ENCODE peak calls at places on chromosomes 3 and 15, in ten cellular contexts. One of them, this sample, is unnamed.

GRCh38 chr15:61318276-61318675 is 89.2 kb upstream of the RORA start:
- DNase-seq in tibial nerve: no peak
- DNase-seq in heart left ventricle: no peak
- DNase-seq in BE2C: no peak
- DNase-seq in foreskin fibroblast: no peak
- DNase-seq in amygdala: no peak
- DNase-seq in skeletal muscle cell: no peak
- DNase-seq in stimulated activated CD8-positive, alpha-beta memory T cell treated with anti-CD3 and anti-CD28 coated beads, Interleukin-15, amount 100 ng/mL, for 24 hours: no peak
- DNase-seq in omental fat pad: no peak
- DNase-seq in stimulated activated naive CD8-positive, alpha-beta T cell treated with anti-CD3 and anti-CD28 coated beads, Interleukin-15, amount 100 ng/mL, for 72 hours: no peak
- DNase-seq in this sample: no peak

GRCh38 chr3:126349611-126350501 is 7.4 kb downstream of the KLF15 start:
- DNase-seq in foreskin fibroblast: no peak
- DNase-seq in omental fat pad: no peak
- DNase-seq in stimulated activated naive CD8-positive, alpha-beta T cell treated with anti-CD3 and anti-CD28 coated beads, Interleukin-15, amount 100 ng/mL, for 72 hours: no peak
- DNase-seq in heart left ventricle: peak
- DNase-seq in amygdala: no peak
- DNase-seq in tibial nerve: peak
- DNase-seq in skeletal muscle cell: no peak
- DNase-seq in stimulated activated CD8-positive, alpha-beta memory T cell treated with anti-CD3 and anti-CD28 coated beads, Interleukin-15, amount 100 ng/mL, for 24 hours: no peak
- DNase-seq in BE2C: no peak
- DNase-seq in this sample: peak

GRCh38 chr3:194487289-194488006 is 646 bp upstream of the ATP13A3 start:
- DNase-seq in omental fat pad: peak
- DNase-seq in heart left ventricle: peak
- DNase-seq in stimulated activated naive CD8-positive, alpha-beta T cell treated with anti-CD3 and anti-CD28 coated beads, Interleukin-15, amount 100 ng/mL, for 72 hours: peak
- DNase-seq in BE2C: no peak
- DNase-seq in foreskin fibroblast: no peak
- DNase-seq in tibial nerve: no peak
- DNase-seq in stimulated activated CD8-positive, alpha-beta memory T cell treated with anti-CD3 and anti-CD28 coated beads, Interleukin-15, amount 100 ng/mL, for 24 hours: peak
- DNase-seq in amygdala: no peak
- DNase-seq in skeletal muscle cell: no peak
- DNase-seq in this sample: peak

GRCh38 chr3:178381555-178381954 is 154.7 kb upstream of the KCNMB2 start:
- DNase-seq in heart left ventricle: no peak
- DNase-seq in stimulated activated naive CD8-positive, alpha-beta T cell treated with anti-CD3 and anti-CD28 coated beads, Interleukin-15, amount 100 ng/mL, for 72 hours: no peak
- DNase-seq in skeletal muscle cell: peak
- DNase-seq in omental fat pad: no peak
- DNase-seq in tibial nerve: no peak
- DNase-seq in BE2C: no peak
- DNase-seq in foreskin fibroblast: peak
- DNase-seq in amygdala: no peak
- DNase-seq in stimulated activated CD8-positive, alpha-beta memory T cell treated with anti-CD3 and anti-CD28 coated beads, Interleukin-15, amount 100 ng/mL, for 24 hours: no peak
- DNase-seq in this sample: no peak

GRCh38 chr3:160667452-160667851 is 9.5 kb upstream of the ARL14 start:
- DNase-seq in BE2C: no peak
- DNase-seq in tibial nerve: no peak
- DNase-seq in stimulated activated naive CD8-positive, alpha-beta T cell treated with anti-CD3 and anti-CD28 coated beads, Interleukin-15, amount 100 ng/mL, for 72 hours: no peak
- DNase-seq in skeletal muscle cell: no peak
- DNase-seq in stimulated activated CD8-positive, alpha-beta memory T cell treated with anti-CD3 and anti-CD28 coated beads, Interleukin-15, amount 100 ng/mL, for 24 hours: no peak
- DNase-seq in heart left ventricle: no peak
- DNase-seq in foreskin fibroblast: peak
- DNase-seq in amygdala: no peak
- DNase-seq in omental fat pad: no peak
- DNase-seq in this sample: no peak

GRCh38 chr3:175234541-175234940 is 375.4 kb downstream of the NAALADL2 start:
- DNase-seq in heart left ventricle: no peak
- DNase-seq in foreskin fibroblast: no peak
- DNase-seq in skeletal muscle cell: no peak
- DNase-seq in BE2C: no peak
- DNase-seq in stimulated activated CD8-positive, alpha-beta memory T cell treated with anti-CD3 and anti-CD28 coated beads, Interleukin-15, amount 100 ng/mL, for 24 hours: no peak
- DNase-seq in omental fat pad: no peak
- DNase-seq in stimulated activated naive CD8-positive, alpha-beta T cell treated with anti-CD3 and anti-CD28 coated beads, Interleukin-15, amount 100 ng/mL, for 72 hours: no peak
- DNase-seq in amygdala: no peak
- DNase-seq in tibial nerve: no peak
- DNase-seq in this sample: no peak

GRCh38 chr3:139574026-139574947 is 34.7 kb upstream of the RBP1 start:
- DNase-seq in omental fat pad: no peak
- DNase-seq in heart left ventricle: peak
- DNase-seq in BE2C: peak
- DNase-seq in tibial nerve: no peak
- DNase-seq in stimulated activated CD8-positive, alpha-beta memory T cell treated with anti-CD3 and anti-CD28 coated beads, Interleukin-15, amount 100 ng/mL, for 24 hours: no peak
- DNase-seq in foreskin fibroblast: no peak
- DNase-seq in stimulated activated naive CD8-positive, alpha-beta T cell treated with anti-CD3 and anti-CD28 coated beads, Interleukin-15, amount 100 ng/mL, for 72 hours: no peak
- DNase-seq in skeletal muscle cell: no peak
- DNase-seq in amygdala: no peak
- DNase-seq in this sample: peak

GRCh38 chr3:156535162-156535627 is 19.7 kb downstream of the SSR3 start:
- DNase-seq in amygdala: peak
- DNase-seq in BE2C: peak
- DNase-seq in heart left ventricle: no peak
- DNase-seq in tibial nerve: peak
- DNase-seq in foreskin fibroblast: peak
- DNase-seq in omental fat pad: no peak
- DNase-seq in stimulated activated CD8-positive, alpha-beta memory T cell treated with anti-CD3 and anti-CD28 coated beads, Interleukin-15, amount 100 ng/mL, for 24 hours: no peak
- DNase-seq in stimulated activated naive CD8-positive, alpha-beta T cell treated with anti-CD3 and anti-CD28 coated beads, Interleukin-15, amount 100 ng/mL, for 72 hours: no peak
- DNase-seq in skeletal muscle cell: peak
- DNase-seq in this sample: peak

GRCh38 chr3:30689202-30689641 is 82.8 kb downstream of the TGFBR2 start:
- DNase-seq in omental fat pad: no peak
- DNase-seq in stimulated activated CD8-positive, alpha-beta memory T cell treated with anti-CD3 and anti-CD28 coated beads, Interleukin-15, amount 100 ng/mL, for 24 hours: no peak
- DNase-seq in BE2C: peak
- DNase-seq in amygdala: peak
- DNase-seq in skeletal muscle cell: no peak
- DNase-seq in foreskin fibroblast: peak
- DNase-seq in stimulated activated naive CD8-positive, alpha-beta T cell treated with anti-CD3 and anti-CD28 coated beads, Interleukin-15, amount 100 ng/mL, for 72 hours: no peak
- DNase-seq in heart left ventricle: no peak
- DNase-seq in tibial nerve: no peak
- DNase-seq in this sample: no peak

GRCh38 chr3:133901083-133901482 is 5.4 kb upstream of the RAB6B start:
- DNase-seq in foreskin fibroblast: no peak
- DNase-seq in omental fat pad: no peak
- DNase-seq in tibial nerve: no peak
- DNase-seq in stimulated activated naive CD8-positive, alpha-beta T cell treated with anti-CD3 and anti-CD28 coated beads, Interleukin-15, amount 100 ng/mL, for 72 hours: no peak
- DNase-seq in BE2C: no peak
- DNase-seq in skeletal muscle cell: no peak
- DNase-seq in heart left ventricle: no peak
- DNase-seq in stimulated activated CD8-positive, alpha-beta memory T cell treated with anti-CD3 and anti-CD28 coated beads, Interleukin-15, amount 100 ng/mL, for 24 hours: no peak
- DNase-seq in amygdala: no peak
- DNase-seq in this sample: no peak

GRCh38 chr3:94004301-94004910 is 24.0 kb downstream of the STX19 start:
- DNase-seq in foreskin fibroblast: peak
- DNase-seq in BE2C: no peak
- DNase-seq in tibial nerve: no peak
- DNase-seq in stimulated activated naive CD8-positive, alpha-beta T cell treated with anti-CD3 and anti-CD28 coated beads, Interleukin-15, amount 100 ng/mL, for 72 hours: peak
- DNase-seq in stimulated activated CD8-positive, alpha-beta memory T cell treated with anti-CD3 and anti-CD28 coated beads, Interleukin-15, amount 100 ng/mL, for 24 hours: no peak
- DNase-seq in amygdala: no peak
- DNase-seq in heart left ventricle: no peak
- DNase-seq in skeletal muscle cell: no peak
- DNase-seq in omental fat pad: no peak
- DNase-seq in this sample: no peak

GRCh38 chr3:14439501-14440167 is 37.2 kb downstream of the SLC6A6 start:
- DNase-seq in stimulated activated naive CD8-positive, alpha-beta T cell treated with anti-CD3 and anti-CD28 coated beads, Interleukin-15, amount 100 ng/mL, for 72 hours: no peak
- DNase-seq in BE2C: peak
- DNase-seq in tibial nerve: peak
- DNase-seq in amygdala: no peak
- DNase-seq in omental fat pad: no peak
- DNase-seq in skeletal muscle cell: no peak
- DNase-seq in heart left ventricle: peak
- DNase-seq in stimulated activated CD8-positive, alpha-beta memory T cell treated with anti-CD3 and anti-CD28 coated beads, Interleukin-15, amount 100 ng/mL, for 24 hours: no peak
- DNase-seq in foreskin fibroblast: no peak
- DNase-seq in this sample: peak